ENCODE peak calls at places on chromosomes 6 and 20, in four cellular contexts. Z is tibial nerve; P is CD4-positive, alpha-beta T cell; B is right atrium auricular region. X is an unnamed sample.

GRCh38 chr6:148629910-148630470 is 116.8 kb upstream of the UST start:
- DNase-seq in Z (no peak), P (no peak), B (no peak), X (no peak)

GRCh38 chr20:57747889-57748456 is 38.2 kb upstream of the PMEPA1 start:
- DNase-seq in Z (no peak), P (no peak), B (no peak), X (no peak)

GRCh38 chr6:72651191-72651590 is 29.3 kb downstream of the KCNQ5 start:
- DNase-seq in Z (no peak), P (no peak), B (no peak), X (no peak)

GRCh38 chr20:7152071-7152470 is 384.6 kb downstream of the BMP2 start:
- DNase-seq in Z (no peak), P (no peak), B (no peak), X (no peak)

GRCh38 chr20:22582960-22583772 is 1.2 kb downstream of the FOXA2 start:
- DNase-seq in Z (no peak), P (no peak), B (no peak), X (no peak)

GRCh38 chr6:29723666-29724588 is 693 bp downstream of the HLA-F start:
- DNase-seq in Z (peak), P (peak), B (no peak), X (no peak)

GRCh38 chr6:72941751-72942150 is 283.5 kb downstream of the KHDC1L start:
- DNase-seq in Z (no peak), P (no peak), B (no peak), X (no peak)

GRCh38 chr6:135675862-135676261 is 175.6 kb upstream of the PDE7B start:
- DNase-seq in Z (no peak), P (peak), B (no peak), X (no peak)

GRCh38 chr6:36998723-36999466 is 6.6 kb upstream of the FGD2 start:
- DNase-seq in Z (no peak), P (no peak), B (no peak), X (no peak)

GRCh38 chr20:51757226-51757625 is 11.0 kb downstream of the ATP9A start:
- DNase-seq in Z (no peak), P (no peak), B (no peak), X (no peak)

GRCh38 chr6:121550491-121551010 is 115.1 kb downstream of the GJA1 start:
- DNase-seq in Z (no peak), P (no peak), B (no peak), X (no peak)

GRCh38 chr6:156017838-156018237 is 562.2 kb upstream of the NOX3 start:
- DNase-seq in Z (no peak), P (no peak), B (no peak), X (no peak)

GRCh38 chr20:25280574-25281535 is 33.0 kb downstream of the PYGB start:
- DNase-seq in Z (peak), P (no peak), B (no peak), X (no peak)

GRCh38 chr20:24991897-24992419 is 593 bp downstream of the APMAP start:
- DNase-seq in Z (no peak), P (no peak), B (peak), X (no peak)

GRCh38 chr6:15627829-15628228 is 35.0 kb downstream of the DTNBP1 start:
- DNase-seq in Z (no peak), P (no peak), B (no peak), X (no peak)

GRCh38 chr6:128491643-128492206 is 28.7 kb downstream of the PTPRK start:
- DNase-seq in Z (no peak), P (no peak), B (no peak), X (no peak)

GRCh38 chr6:37205189-37205996 is 35.4 kb downstream of the PIM1 start:
- DNase-seq in Z (no peak), P (no peak), B (no peak), X (no peak)

GRCh38 chr6:30331981-30332380 is 5.3 kb downstream of the TRIM39 start:
- DNase-seq in Z (no peak), P (no peak), B (no peak), X (no peak)

GRCh38 chr6:100464910-100465700 is at the start of gene SIM1:
- DNase-seq in Z (no peak), P (no peak), B (no peak), X (peak)

GRCh38 chr6:26383624-26384417 is 913 bp downstream of the BTN2A2 start:
- DNase-seq in Z (no peak), P (no peak), B (no peak), X (no peak)

GRCh38 chr6:106939208-106939607 is 35.3 kb downstream of the CD24 start:
- DNase-seq in Z (no peak), P (no peak), B (no peak), X (no peak)

GRCh38 chr20:9635756-9636155 is 121.4 kb downstream of the LAMP5 start:
- DNase-seq in Z (no peak), P (no peak), B (no peak), X (no peak)

GRCh38 chr20:53023717-53024116 is 51.6 kb downstream of the TSHZ2 start:
- DNase-seq in Z (no peak), P (no peak), B (no peak), X (no peak)

GRCh38 chr6:9428416-9429172 is 986.3 kb downstream of the TFAP2A start:
- DNase-seq in Z (no peak), P (no peak), B (no peak), X (no peak)

GRCh38 chr6:74867286-74867685 is 338.6 kb downstream of the COL12A1 start:
- DNase-seq in Z (no peak), P (no peak), B (no peak), X (no peak)

GRCh38 chr20:43975096-43975768 is 60.6 kb downstream of the TOX2 start:
- DNase-seq in Z (no peak), P (no peak), B (no peak), X (no peak)

GRCh38 chr20:40980828-40981310 is 47.8 kb upstream of the TOP1 start:
- DNase-seq in Z (no peak), P (no peak), B (no peak), X (peak)

GRCh38 chr20:8287328-8287727 is 155.3 kb downstream of the PLCB1 start:
- DNase-seq in Z (no peak), P (no peak), B (no peak), X (no peak)

GRCh38 chr6:66226099-66226498 is 519.1 kb upstream of the EYS start:
- DNase-seq in Z (no peak), P (no peak), B (no peak), X (no peak)

GRCh38 chr6:25392372-25392771 is 113.2 kb downstream of the CARMIL1 start:
- DNase-seq in Z (no peak), P (no peak), B (no peak), X (no peak)

GRCh38 chr6:113047148-113047547 is 700.0 kb downstream of the RFPL4B start:
- DNase-seq in Z (no peak), P (no peak), B (no peak), X (no peak)

GRCh38 chr6:151690303-151690702 is 117.2 kb upstream of the ESR1 start:
- DNase-seq in Z (no peak), P (no peak), B (no peak), X (no peak)

GRCh38 chr6:15430947-15431405 is 185.1 kb downstream of the JARID2 start:
- DNase-seq in Z (no peak), P (no peak), B (no peak), X (no peak)

GRCh38 chr6:31386099-31386498 is 17.3 kb upstream of the MICA start:
- DNase-seq in Z (no peak), P (no peak), B (no peak), X (no peak)
- TF ChIP-seq CTCF in Z (no peak), P (no peak), B (no peak), X (no peak)

GRCh38 chr6:52065621-52066020 is 21.8 kb downstream of the PKHD1 start:
- DNase-seq in Z (no peak), P (no peak), B (no peak), X (no peak)

GRCh38 chr6:52059821-52060220 is 27.6 kb downstream of the PKHD1 start:
- DNase-seq in Z (no peak), P (no peak), B (no peak), X (no peak)

GRCh38 chr6:52061481-52061880 is 25.9 kb downstream of the PKHD1 start:
- DNase-seq in Z (no peak), P (no peak), B (no peak), X (no peak)

DNA sequence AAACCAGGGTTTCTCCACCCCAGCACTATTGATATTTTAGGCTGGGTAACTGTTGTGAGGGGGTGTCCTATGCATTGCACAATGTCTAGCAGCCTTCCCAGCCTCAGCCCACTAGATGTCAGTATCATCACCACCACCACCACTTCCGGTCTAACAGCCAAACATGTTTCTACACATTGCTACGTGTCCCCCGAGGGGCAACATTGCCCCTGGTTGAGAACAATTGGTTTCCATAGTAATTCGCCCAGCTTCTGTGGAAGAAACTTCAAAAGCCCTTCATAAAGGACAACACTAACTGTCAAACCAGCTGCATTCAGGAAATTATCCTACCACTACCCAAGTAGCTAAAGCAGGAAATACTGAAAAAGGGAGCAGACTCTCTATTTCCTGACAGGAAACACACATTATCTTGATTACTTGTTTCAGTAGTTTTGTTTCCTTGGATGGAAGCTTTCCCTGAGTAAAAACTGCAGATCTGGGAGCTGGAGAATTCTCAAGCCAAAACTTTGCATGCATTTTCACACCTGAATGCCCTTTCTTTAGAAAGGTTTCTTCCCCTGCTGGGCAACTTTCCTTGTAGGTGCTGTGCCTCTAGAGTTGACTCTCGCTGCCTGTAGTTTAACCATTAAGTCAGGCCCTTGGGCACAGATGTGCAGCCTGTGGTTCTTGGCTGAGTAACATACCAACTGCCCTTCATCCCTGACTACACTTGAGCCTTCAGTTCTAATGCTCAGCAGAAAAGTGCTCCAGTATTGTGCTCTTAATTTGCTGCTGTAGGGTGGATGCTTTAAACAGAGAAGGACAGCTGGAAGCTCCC is 23.6 kb downstream of the PKHD1 start:
- DNase-seq in Z (no peak), P (peak), B (no peak), X (no peak)
- TF ChIP-seq CTCF in Z (peak), P (peak), B (peak), X (peak)

GRCh38 chr6:157023958-157024357 is 246.8 kb downstream of the ARID1B start:
- DNase-seq in Z (no peak), P (no peak), B (no peak), X (no peak)
- TF ChIP-seq CTCF in Z (no peak), P (no peak), B (no peak), X (no peak)

GRCh38 chr6:35552285-35552917 is 39.7 kb upstream of the TULP1 start:
- DNase-seq in Z (no peak), P (peak), B (no peak), X (no peak)
- TF ChIP-seq CTCF in Z (peak), P (peak), B (peak), X (peak)

DNA sequence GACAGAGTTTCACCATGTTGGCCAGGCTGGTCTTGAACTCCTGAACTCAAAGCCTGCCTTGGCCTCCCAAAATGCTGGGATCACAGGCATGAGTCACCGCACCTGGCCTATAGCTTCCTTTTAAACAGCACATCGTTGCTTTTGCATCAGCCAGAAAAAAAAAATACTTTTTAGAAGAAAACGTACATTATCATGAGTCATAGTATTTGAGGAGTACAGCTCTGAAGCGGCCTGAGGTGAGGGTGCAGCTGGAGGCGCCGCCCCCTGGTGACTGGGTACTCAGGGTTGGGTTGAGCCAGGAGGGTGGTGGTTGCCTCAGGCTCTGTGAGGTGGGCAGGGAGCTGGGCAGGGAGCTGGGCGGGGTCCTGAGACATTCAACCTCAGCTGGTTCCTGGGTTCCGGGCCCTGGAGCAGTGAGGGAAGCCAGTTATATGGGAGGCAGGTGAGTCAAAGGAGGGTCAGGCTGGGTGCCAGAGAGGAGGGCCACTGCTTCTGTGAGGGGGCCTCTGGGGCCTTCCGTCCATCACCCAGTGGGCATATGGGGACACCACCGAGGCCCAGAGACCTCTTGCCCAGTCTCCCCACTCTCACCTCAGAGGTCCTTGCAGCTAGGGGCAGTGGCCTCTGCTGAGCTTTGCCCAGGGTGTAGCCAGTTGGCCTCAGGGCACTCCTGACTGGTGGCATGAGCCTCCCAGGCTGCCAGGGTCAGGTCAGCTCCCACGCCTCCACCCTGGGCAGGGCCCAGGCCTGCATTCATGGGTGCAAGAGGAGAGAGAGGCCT is 11.7 kb upstream of the ID1 start:
- DNase-seq in Z (no peak), P (no peak), B (no peak), X (no peak)
- TF ChIP-seq CTCF in Z (no peak), P (no peak), B (no peak), X (no peak)

GRCh38 chr20:46257887-46258286 is 50.4 kb downstream of the CDH22 start:
- DNase-seq in Z (no peak), P (no peak), B (no peak), X (no peak)
- TF ChIP-seq CTCF in Z (no peak), P (no peak), B (no peak), X (no peak)

GRCh38 chr6:21271431-21272155 is 322.0 kb upstream of the SOX4 start:
- DNase-seq in Z (no peak), P (no peak), B (no peak), X (no peak)
- TF ChIP-seq CTCF in Z (no peak), P (no peak), B (no peak), X (no peak)

GRCh38 chr6:87832025-87832825 is 130.2 kb upstream of the AKIRIN2 start:
- DNase-seq in Z (no peak), P (no peak), B (no peak), X (no peak)

GRCh38 chr6:87840324-87840723 is 138.3 kb upstream of the AKIRIN2 start:
- DNase-seq in Z (no peak), P (no peak), B (no peak), X (no peak)

GRCh38 chr6:87837876-87838275 is 135.8 kb upstream of the AKIRIN2 start:
- DNase-seq in Z (no peak), P (no peak), B (no peak), X (no peak)

GRCh38 chr6:87837444-87837843 is 135.4 kb upstream of the AKIRIN2 start:
- DNase-seq in Z (no peak), P (no peak), B (no peak), X (no peak)
- TF ChIP-seq CTCF in Z (no peak), P (no peak), B (no peak), X (no peak)

DNA sequence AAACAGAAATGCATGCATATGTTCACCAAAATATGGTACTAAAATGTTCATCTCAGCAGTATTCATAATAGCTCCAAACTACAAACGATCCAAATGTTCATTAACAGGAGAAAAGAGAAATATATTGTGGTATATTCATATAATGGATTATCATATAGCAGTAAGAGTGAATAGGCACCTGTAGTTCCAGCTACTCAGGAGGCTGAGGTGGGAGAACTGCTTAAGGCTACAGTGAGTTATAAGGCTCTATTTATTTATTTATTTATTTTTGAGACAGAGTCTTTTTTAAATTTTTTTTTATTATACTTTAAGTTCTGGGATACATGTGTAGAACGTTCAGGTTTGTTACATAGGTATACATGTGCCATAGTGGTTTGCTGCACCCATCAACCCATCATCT is 17.4 kb downstream of the TNFAIP3 start:
- DNase-seq in Z (no peak), P (no peak), B (no peak), X (no peak)
- TF ChIP-seq CTCF in Z (no peak), P (no peak), B (no peak), X (no peak)

X was measured in osteocyte.